ENCODE peak calls at places on chromosomes 11 and 22, in seven cellular contexts. K is SK-N-SH, F is HCT116, Y is GM12878, B is HepG2, S is K562, N is H1. J is an unnamed sample.

GRCh38 chr22:37197451-37198289 is 9.6 kb upstream of the C1QTNF6 start:
- DNase-seq in S (peak; percentile 34), B (peak; percentile 86), F (peak; percentile 92), N (no peak), K (no peak), Y (no peak), J (peak; percentile 56)

GRCh38 chr11:20467458-20468185 is 80.1 kb downstream of the PRMT3 start:
- DNase-seq in N (no peak), S (no peak), K (no peak), F (no peak), Y (no peak), B (no peak), J (no peak)

GRCh38 chr11:18669629-18670162 is 28.9 kb upstream of the TMEM86A start:
- DNase-seq in B (no peak), S (no peak), K (peak; percentile 10), Y (no peak), F (peak; percentile 12), N (no peak), J (peak; percentile 38)

GRCh38 chr11:79400717-79401330 is 40.0 kb downstream of the TENM4 start:
- DNase-seq in B (peak; percentile 12), S (peak; percentile 8), Y (no peak), F (no peak), K (peak; percentile 57), N (peak; percentile 75), J (no peak)

GRCh38 chr11:92880391-92880790 is 89.1 kb upstream of the MTNR1B start:
- DNase-seq in K (no peak), F (no peak), S (no peak), N (no peak), B (no peak), Y (no peak), J (no peak)

GRCh38 chr11:48210052-48210451 is 6.6 kb upstream of the OR4B1 start:
- DNase-seq in K (no peak), Y (no peak), S (peak; percentile 11), N (no peak), B (peak; percentile 2), F (no peak), J (no peak)

GRCh38 chr11:132408877-132409276 is 1038.5 kb downstream of the NTM start:
- DNase-seq in B (no peak), F (no peak), Y (peak; percentile 36), N (no peak), K (no peak), S (no peak), J (no peak)

GRCh38 chr22:39215430-39216142 is 29.2 kb downstream of the PDGFB start:
- DNase-seq in S (peak; percentile 35), Y (no peak), F (peak; percentile 35), N (peak; percentile 67), K (no peak), B (no peak), J (peak; percentile 24)

GRCh38 chr11:64606796-64607380 is 15.9 kb downstream of the SLC22A12 start:
- DNase-seq in B (no peak), N (no peak), Y (no peak), S (no peak), K (no peak), F (no peak), J (no peak)

GRCh38 chr11:77908835-77909234 is 85.6 kb downstream of the INTS4 start:
- DNase-seq in S (no peak), N (no peak), F (no peak), B (no peak), Y (no peak), K (peak; percentile 54), J (no peak)

GRCh38 chr11:87926250-87926970 is 248.8 kb downstream of the RAB38 start:
- DNase-seq in N (no peak), K (no peak), S (no peak), F (peak; percentile 80), Y (no peak), B (no peak), J (no peak)

DNA sequence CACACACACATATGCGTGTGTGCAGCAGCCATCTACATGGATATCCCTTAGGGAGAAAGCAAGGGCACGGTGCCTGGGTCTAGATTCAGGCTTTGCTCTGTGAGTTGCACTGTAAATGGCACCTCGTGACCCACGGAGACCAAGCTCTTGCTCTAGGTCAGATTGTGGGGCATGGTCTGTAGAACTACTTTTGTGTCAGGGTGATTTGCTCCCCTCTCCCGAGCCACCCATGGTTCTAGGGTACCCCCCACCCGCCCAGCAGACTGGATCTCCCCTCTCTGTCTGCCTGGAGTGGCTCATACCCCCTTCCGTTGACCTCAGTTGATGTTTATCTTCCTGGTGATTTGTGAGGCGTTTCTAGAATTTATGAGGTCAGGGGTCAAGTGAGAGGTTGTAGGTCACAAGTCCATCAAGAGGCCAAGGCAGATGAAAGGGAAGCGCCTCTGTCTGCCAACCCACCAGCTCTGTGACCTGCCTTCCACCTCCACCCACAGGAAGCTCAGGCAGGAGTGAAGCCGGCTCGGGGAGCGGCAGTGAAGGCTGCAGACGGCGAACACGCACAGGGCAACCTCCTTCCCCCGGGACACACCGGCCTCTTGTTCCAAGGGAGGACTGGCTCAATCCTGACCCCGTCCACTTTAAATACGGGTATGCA is 76.2 kb upstream of the TTLL12 start:
- DNase-seq in N (no peak), S (peak; percentile 50), B (peak; percentile 85), F (no peak), K (no peak), Y (peak; percentile 12), J (no peak)
- TF ChIP-seq JUND in N (no peak), S (no peak), B (no peak), F (no peak), K (no peak), Y (no peak), J (no peak)

GRCh38 chr11:6319879-6320410 is 356 bp downstream of the CAVIN3 start:
- DNase-seq in F (peak; percentile 76), Y (no peak), B (no peak), N (no peak), S (peak; percentile 15), K (peak; percentile 35), J (no peak)

GRCh38 chr11:6321356-6321755 is 1.1 kb upstream of the CAVIN3 start:
- DNase-seq in F (no peak), Y (no peak), S (no peak), B (no peak), N (no peak), K (no peak), J (no peak)

GRCh38 chr11:6321961-6322362 is 1.7 kb upstream of the CAVIN3 start:
- DNase-seq in F (peak; percentile 52), Y (no peak), S (no peak), B (no peak), K (no peak), N (no peak), J (no peak)

GRCh38 chr11:6320411-6321207 is at the start of gene CAVIN3:
- DNase-seq in S (peak; percentile 7), B (no peak), K (peak; percentile 17), Y (peak; percentile 43), F (peak; percentile 48), N (peak; percentile 81), J (no peak)

DNA sequence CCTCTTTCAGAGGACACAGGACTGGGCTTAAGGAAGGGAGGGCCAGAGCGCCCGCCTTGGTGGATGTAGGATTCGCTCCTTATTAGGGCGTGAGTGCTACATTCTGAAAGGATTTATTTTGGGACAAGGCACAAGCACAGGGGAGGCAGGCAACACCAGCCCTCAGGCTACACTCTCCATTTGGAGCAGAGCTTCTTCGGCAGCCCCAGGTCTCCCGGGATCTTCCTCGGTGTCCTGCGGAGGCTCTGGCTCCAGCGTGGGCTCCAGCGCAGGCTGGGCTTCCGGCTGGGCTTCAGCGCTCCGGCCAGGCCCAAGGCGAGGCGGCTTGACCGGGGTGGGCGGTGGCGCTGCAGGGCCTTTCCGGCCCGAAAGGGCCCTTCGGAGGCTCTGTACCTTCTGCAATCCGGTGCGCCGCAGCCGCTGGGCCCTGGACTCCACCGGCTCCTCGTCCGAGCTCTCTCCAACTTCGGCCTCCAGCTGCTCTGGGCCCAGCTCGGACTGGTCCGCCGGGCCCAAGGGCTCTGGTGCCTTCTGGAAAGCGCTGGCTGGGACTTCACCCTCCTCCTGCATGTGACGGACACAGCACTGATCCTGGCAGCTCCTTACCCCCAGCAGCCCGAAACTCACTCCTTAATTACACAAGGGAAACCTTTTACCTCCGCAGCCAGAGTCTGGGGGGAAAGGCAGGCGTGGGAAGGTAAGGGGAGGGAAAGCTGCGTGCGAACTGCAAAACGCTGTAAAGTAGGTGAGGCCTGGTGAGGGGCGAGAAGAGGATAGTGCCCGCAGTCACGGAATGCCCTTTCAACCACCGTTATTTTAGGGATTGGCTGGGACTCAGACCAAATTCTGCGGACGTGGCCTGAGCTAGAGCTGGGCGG is 1.1 kb downstream of the CAVIN3 start:
- DNase-seq in N (peak; percentile 73), B (no peak), Y (no peak), F (no peak), S (no peak), K (peak; percentile 16), J (no peak)
- TF ChIP-seq JUND in N (no peak), B (no peak), Y (no peak), F (no peak), S (no peak), K (no peak), J (no peak)

GRCh38 chr11:114511538-114511937 is 48.1 kb downstream of the NXPE1 start:
- DNase-seq in B (no peak), S (no peak), F (no peak), N (no peak), Y (no peak), K (no peak), J (no peak)
- TF ChIP-seq JUND in B (no peak), S (no peak), F (no peak), N (no peak), Y (no peak), K (no peak), J (no peak)

GRCh38 chr11:2531277-2531986 is 86.6 kb downstream of the KCNQ1 start:
- DNase-seq in S (peak; percentile 74), F (peak; percentile 32), B (peak; percentile 32), N (peak; percentile 97), K (peak; percentile 90), Y (no peak), J (peak; percentile 47)

GRCh38 chr11:2530855-2531200 is 86.0 kb downstream of the KCNQ1 start:
- DNase-seq in B (no peak), Y (no peak), N (no peak), F (no peak), S (no peak), K (no peak), J (no peak)

GRCh38 chr11:2533642-2534115 is 88.9 kb downstream of the KCNQ1 start:
- DNase-seq in N (peak; percentile 75), Y (no peak), K (no peak), B (peak; percentile 85), S (peak; percentile 80), F (peak; percentile 63), J (peak; percentile 11)

GRCh38 chr11:2532704-2533641 is 88.2 kb downstream of the KCNQ1 start:
- DNase-seq in S (peak; percentile 95), F (peak; percentile 89), N (peak; percentile 99), B (peak; percentile 85), Y (peak; percentile 38), K (peak; percentile 90), J (peak; percentile 85)

DNA sequence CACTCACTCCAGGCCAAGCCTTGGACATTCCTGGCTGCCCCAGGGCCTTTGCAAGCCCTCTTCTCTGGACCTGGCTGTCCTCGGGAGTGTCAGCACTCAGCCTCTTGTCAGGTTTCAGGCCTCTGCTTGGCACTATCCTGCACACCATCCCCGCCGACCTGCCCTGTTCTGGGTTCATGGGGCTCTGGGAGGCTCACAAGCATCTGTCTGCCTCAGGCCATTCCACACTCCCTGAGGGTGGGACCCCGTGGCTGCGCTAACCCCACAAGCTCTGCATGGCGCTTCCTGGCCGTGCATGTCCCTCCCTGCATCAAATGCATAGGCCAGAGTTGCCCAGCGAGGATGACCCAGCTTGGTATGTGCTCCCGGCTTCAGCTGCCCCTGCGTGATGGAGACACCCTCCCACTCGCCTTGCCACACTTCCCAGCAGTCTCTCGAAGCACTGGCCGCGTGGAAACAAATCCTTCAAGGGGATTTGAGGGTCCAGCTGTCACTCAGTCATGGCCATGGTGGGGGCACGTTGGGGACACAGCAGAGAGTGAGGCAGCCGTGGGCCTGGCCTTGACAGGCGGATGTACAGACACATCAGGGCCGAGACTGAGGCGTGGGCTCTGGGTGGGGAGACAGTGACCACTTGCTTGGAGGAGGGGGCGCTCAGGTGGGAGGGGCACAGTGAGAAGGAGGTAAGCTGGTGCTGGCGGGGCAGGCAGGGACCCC is 87.3 kb downstream of the KCNQ1 start:
- DNase-seq in N (no peak), K (no peak), Y (no peak), B (no peak), F (no peak), S (no peak), J (no peak)
- TF ChIP-seq JUND in N (no peak), K (no peak), Y (no peak), B (no peak), F (no peak), S (no peak), J (no peak)